ENCODE peak calls at places on chromosomes 5 and 9, in nine cellular contexts. V is right lobe of liver; A is H9; F is AG04450; K is tibial artery; J is substantia nigra; P is PC-9; S is effector memory CD4-positive, alpha-beta T cell; C is neuronal stem cell. G is an unnamed sample.

GRCh38 chr9:136220017-136220729 is 15.2 kb upstream of the LHX3 start:
- DNase-seq in V (no peak), S (peak), C (no peak), J (no peak), K (no peak), A (no peak), P (peak), F (no peak), G (no peak)

GRCh38 chr5:170491479-170491878 is 12.3 kb upstream of the KCNIP1 start:
- DNase-seq in V (no peak), F (peak), P (no peak), C (no peak), A (no peak), J (no peak), S (no peak), K (no peak), G (no peak)

GRCh38 chr5:81971086-81971693 is 633 bp upstream of the ATG10 start:
- DNase-seq in C (no peak), J (no peak), K (no peak), P (peak), S (no peak), F (no peak), V (no peak), A (no peak), G (no peak)

GRCh38 chr5:55154893-55155292 is 5.1 kb upstream of the GPX8 start:
- DNase-seq in A (no peak), J (no peak), P (no peak), K (no peak), F (no peak), S (no peak), V (no peak), C (no peak), G (no peak)

GRCh38 chr5:1505506-1506241 is 18.1 kb downstream of the LPCAT1 start:
- DNase-seq in C (no peak), A (no peak), K (no peak), S (no peak), J (no peak), P (no peak), F (no peak), V (no peak), G (no peak)

GRCh38 chr9:127915325-127915752 is 1.5 kb downstream of the ST6GALNAC4 start:
- DNase-seq in J (no peak), P (no peak), A (no peak), F (no peak), C (no peak), V (no peak), S (no peak), K (peak), G (no peak)

GRCh38 chr5:173294673-173295320 is 33.4 kb downstream of the STC2 start:
- DNase-seq in S (no peak), K (no peak), V (no peak), C (no peak), F (no peak), J (no peak), P (no peak), A (no peak), G (no peak)

GRCh38 chr5:71862661-71863060 is 143.6 kb downstream of the CARTPT start:
- DNase-seq in P (no peak), V (no peak), J (no peak), K (no peak), S (no peak), C (no peak), A (no peak), F (no peak), G (no peak)

GRCh38 chr5:157188270-157188669 is 7.6 kb downstream of the ITK start:
- DNase-seq in K (no peak), F (no peak), A (no peak), C (no peak), V (no peak), S (no peak), P (no peak), J (no peak), G (no peak)

GRCh38 chr5:157269165-157269671 is 3.3 kb downstream of the CYFIP2 start:
- DNase-seq in P (no peak), K (no peak), V (peak), F (no peak), S (peak), C (no peak), A (peak), J (no peak), G (no peak)

GRCh38 chr9:134963546-134963945 is 45.8 kb upstream of the FCN1 start:
- DNase-seq in V (no peak), A (no peak), C (no peak), P (no peak), K (peak), F (no peak), S (no peak), J (no peak), G (peak)

GRCh38 chr9:111038336-111039202 is at the start of gene LPAR1:
- DNase-seq in F (peak), V (peak), P (peak), K (peak), S (no peak), C (peak), A (peak), J (no peak), G (peak)

GRCh38 chr9:73371801-73372200 is 220.1 kb downstream of the ANXA1 start:
- DNase-seq in V (no peak), C (no peak), S (no peak), K (no peak), P (no peak), A (no peak), J (no peak), F (no peak), G (no peak)

GRCh38 chr5:26024774-26025173 is 1013.6 kb downstream of the CDH9 start:
- DNase-seq in P (no peak), F (no peak), A (peak), K (no peak), C (no peak), V (no peak), J (no peak), S (no peak), G (no peak)

GRCh38 chr5:157273131-157273556 is 7.2 kb downstream of the CYFIP2 start:
- DNase-seq in K (no peak), S (no peak), C (no peak), V (no peak), A (no peak), F (no peak), J (no peak), P (no peak), G (no peak)

GRCh38 chr5:114185274-114185673 is 176.6 kb upstream of the KCNN2 start:
- DNase-seq in S (no peak), J (no peak), F (no peak), V (no peak), K (no peak), A (peak), P (peak), C (no peak), G (no peak)

GRCh38 chr9:121331992-121332685 is 37.9 kb downstream of the STOM start:
- DNase-seq in F (no peak), S (no peak), V (no peak), K (no peak), P (no peak), C (no peak), A (no peak), J (no peak), G (peak)

GRCh38 chr5:178282391-178282790 is 49.8 kb upstream of the PHYKPL start:
- DNase-seq in C (no peak), J (no peak), K (no peak), V (no peak), F (no peak), P (no peak), S (no peak), A (no peak), G (peak)

GRCh38 chr5:132225165-132226032 is 2.3 kb downstream of the P4HA2 start:
- DNase-seq in C (no peak), J (no peak), K (peak), A (peak), F (no peak), V (peak), S (no peak), P (peak), G (peak)

DNA sequence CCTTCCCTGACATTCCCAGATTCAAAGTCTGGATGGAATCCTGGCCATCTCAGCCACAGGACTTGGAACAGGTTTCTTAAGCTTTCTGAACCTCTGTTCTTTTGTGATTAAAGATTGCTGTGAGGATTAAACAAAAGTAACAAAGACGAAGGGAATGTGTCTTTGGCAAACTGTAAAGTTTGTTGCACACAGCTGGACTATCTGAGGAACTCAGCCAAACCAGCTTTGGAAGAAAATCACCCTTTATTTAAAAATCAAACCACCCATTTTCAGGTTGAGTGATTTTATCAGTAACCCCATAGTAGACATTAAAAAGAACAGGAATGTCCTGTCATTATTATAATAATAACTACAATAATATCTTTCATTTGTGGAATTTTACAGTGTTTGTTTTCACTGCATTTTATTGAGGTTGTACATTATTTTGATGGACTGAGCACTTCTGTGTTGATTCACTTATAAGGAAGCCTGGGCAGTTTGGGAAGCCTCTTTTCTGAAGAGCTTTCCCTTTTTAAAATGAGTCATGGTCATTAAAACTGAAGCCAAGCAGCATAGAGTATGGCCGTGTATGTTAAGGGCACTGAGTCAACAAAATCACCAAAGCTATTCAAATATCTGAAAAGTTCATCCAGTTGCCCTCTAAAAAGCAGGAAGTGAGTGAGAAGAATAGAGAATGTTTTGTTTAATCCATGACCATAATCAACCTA is 310.2 kb downstream of the AGTPBP1 start:
- DNase-seq in F (no peak), J (no peak), V (no peak), K (no peak), A (no peak), C (no peak), P (no peak), S (no peak), G (no peak)
- H3K27ac ChIP-seq in F (no peak), J (no peak), V (no peak), K (no peak), A (no peak), C (no peak), P (no peak), S (no peak), G (no peak)

DNA sequence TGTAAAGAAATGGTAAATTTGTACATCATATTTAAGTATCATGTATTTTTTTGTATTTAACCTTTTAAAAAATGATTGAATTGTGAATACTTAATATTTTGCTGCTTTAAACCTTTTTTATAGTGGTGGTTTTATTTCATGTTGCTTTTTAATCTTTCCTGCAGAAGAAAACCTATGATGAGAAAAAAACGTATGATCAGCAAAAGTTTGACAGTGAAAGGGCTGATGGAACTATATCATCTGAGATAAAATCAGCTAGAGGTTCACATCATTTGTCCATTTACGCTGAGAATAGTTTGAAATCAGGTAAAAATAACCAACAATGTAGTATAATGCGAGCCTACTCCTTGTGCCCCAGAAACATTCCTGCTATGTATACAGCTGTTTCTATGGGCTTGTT is 7.4 kb downstream of the SECISBP2 start:
- DNase-seq in K (no peak), C (no peak), A (no peak), F (no peak), S (no peak), J (no peak), V (no peak), P (no peak), G (no peak)
- H3K27ac ChIP-seq in K (no peak), C (no peak), A (no peak), F (no peak), S (no peak), J (no peak), V (no peak), P (no peak), G (no peak)

DNA sequence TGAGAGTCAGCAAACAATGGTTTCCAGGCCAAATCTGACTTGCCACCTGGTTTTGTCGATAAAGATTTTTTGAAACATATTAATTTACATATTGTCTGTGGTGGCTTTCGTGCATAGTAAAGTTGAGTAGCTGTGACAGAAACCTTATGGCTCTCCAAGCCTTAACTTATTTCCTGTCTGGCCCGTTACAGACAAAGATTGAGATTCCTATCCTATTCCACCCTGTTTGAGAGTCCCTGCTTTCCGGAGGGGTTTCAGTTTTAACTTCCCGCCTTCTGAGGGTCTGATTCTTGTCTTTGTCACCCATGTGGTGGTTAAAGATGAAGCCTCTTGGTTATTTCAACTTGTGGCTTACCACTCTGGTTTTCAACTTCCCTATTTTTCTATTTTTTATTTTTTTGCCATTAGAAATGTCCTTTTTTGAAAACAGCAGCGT is 11.4 kb downstream of the OTULIN start:
- DNase-seq in S (no peak), J (no peak), P (no peak), K (no peak), C (no peak), A (no peak), F (no peak), V (no peak), G (no peak)
- H3K27ac ChIP-seq in S (peak), J (no peak), P (no peak), K (peak), C (no peak), A (no peak), F (no peak), V (no peak), G (peak)

DNA sequence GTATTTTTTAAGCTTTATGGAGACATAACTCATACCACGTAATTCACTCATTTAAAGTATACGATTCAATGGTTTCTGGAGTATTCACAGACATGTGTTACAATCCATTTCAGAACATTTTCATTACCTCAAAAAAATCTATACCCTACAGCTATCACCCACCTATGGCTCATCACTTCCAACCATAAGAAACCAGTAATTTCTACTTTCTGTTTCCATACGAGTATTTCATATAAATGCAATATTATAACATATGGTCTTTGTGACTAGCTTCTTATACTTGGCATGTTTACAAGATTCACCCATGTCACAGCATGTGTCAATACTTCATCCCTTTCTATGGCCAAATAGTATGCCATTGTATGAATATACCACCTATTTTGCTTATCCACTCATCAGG is 18.8 kb downstream of the UBQLN1 start:
- DNase-seq in V (no peak), S (no peak), K (no peak), C (no peak), J (no peak), A (no peak), P (no peak), F (no peak), G (no peak)
- H3K27ac ChIP-seq in V (no peak), S (no peak), K (no peak), C (no peak), J (no peak), A (no peak), P (no peak), F (no peak), G (no peak)

G was measured in sigmoid colon.